ENCODE peak calls at places on chromosomes 5 and 9, in six cellular contexts. One of them, this sample, is unnamed.

GRCh38 chr5:72108200-72109050 is 1.1 kb downstream of the MAP1B start:
- DNase-seq in NCI-H69: peak; percentile 92
- DNase-seq in dorsolateral prefrontal cortex: peak; percentile 73
- DNase-seq in uterus: peak; percentile 74
- DNase-seq in cardiac fibroblast: peak; percentile 84
- DNase-seq in type B pancreatic cell: peak; percentile 80
- DNase-seq in this sample: peak; percentile 88

GRCh38 chr5:72290356-72291133 is 29.5 kb downstream of the MRPS27 start:
- DNase-seq in type B pancreatic cell: no peak
- DNase-seq in dorsolateral prefrontal cortex: no peak
- DNase-seq in NCI-H69: no peak
- DNase-seq in cardiac fibroblast: peak; percentile 28
- DNase-seq in uterus: no peak
- DNase-seq in this sample: no peak

GRCh38 chr9:36759141-36759540 is 186.4 kb downstream of the MELK start:
- DNase-seq in cardiac fibroblast: no peak
- DNase-seq in dorsolateral prefrontal cortex: no peak
- DNase-seq in type B pancreatic cell: no peak
- DNase-seq in uterus: no peak
- DNase-seq in NCI-H69: peak; percentile 57
- DNase-seq in this sample: no peak

GRCh38 chr5:113123563-113123962 is 147.0 kb downstream of the DCP2 start:
- DNase-seq in type B pancreatic cell: no peak
- DNase-seq in uterus: no peak
- DNase-seq in cardiac fibroblast: peak; percentile 6
- DNase-seq in dorsolateral prefrontal cortex: no peak
- DNase-seq in NCI-H69: peak; percentile 67
- DNase-seq in this sample: no peak

GRCh38 chr5:106691701-106692100 is 979.0 kb downstream of the EFNA5 start:
- DNase-seq in dorsolateral prefrontal cortex: no peak
- DNase-seq in uterus: no peak
- DNase-seq in NCI-H69: no peak
- DNase-seq in type B pancreatic cell: no peak
- DNase-seq in cardiac fibroblast: peak; percentile 6
- DNase-seq in this sample: no peak

GRCh38 chr9:69136185-69136584 is 37.9 kb upstream of the TJP2 start:
- DNase-seq in dorsolateral prefrontal cortex: no peak
- DNase-seq in cardiac fibroblast: no peak
- DNase-seq in type B pancreatic cell: no peak
- DNase-seq in NCI-H69: no peak
- DNase-seq in uterus: no peak
- DNase-seq in this sample: no peak

GRCh38 chr9:100167176-100167575 is 68.1 kb downstream of the INVS start:
- DNase-seq in type B pancreatic cell: no peak
- DNase-seq in dorsolateral prefrontal cortex: no peak
- DNase-seq in NCI-H69: no peak
- DNase-seq in uterus: no peak
- DNase-seq in cardiac fibroblast: peak; percentile 41
- DNase-seq in this sample: peak; percentile 15

GRCh38 chr9:15423328-15423985 is 781 bp downstream of the SNAPC3 start:
- DNase-seq in dorsolateral prefrontal cortex: no peak
- DNase-seq in uterus: no peak
- DNase-seq in type B pancreatic cell: no peak
- DNase-seq in cardiac fibroblast: peak; percentile 57
- DNase-seq in NCI-H69: peak; percentile 76
- DNase-seq in this sample: peak; percentile 77

GRCh38 chr9:136645903-136646754 is 16.6 kb upstream of the EGFL7 start:
- DNase-seq in uterus: no peak
- DNase-seq in dorsolateral prefrontal cortex: no peak
- DNase-seq in NCI-H69: no peak
- DNase-seq in type B pancreatic cell: no peak
- DNase-seq in cardiac fibroblast: peak; percentile 29
- DNase-seq in this sample: no peak